ENCODE peak calls at places on chromosomes 7 and 10, in five cellular contexts. Z, D, B, A and Q are unnamed samples.

GRCh38 chr10:4708123-4708759 is 117.8 kb upstream of the AKR1E2 start:
- DNase-seq in A (no peak), D (no peak), Z (peak; percentile 50), B (no peak), Q (no peak)

GRCh38 chr10:32112055-32112454 is 55.8 kb upstream of the KIF5B start:
- DNase-seq in D (no peak), Z (no peak), B (no peak), A (peak; percentile 62), Q (peak; percentile 92)

GRCh38 chr10:132724436-132724835 is 61.5 kb downstream of the NKX6-2 start:
- DNase-seq in B (peak; percentile 93), Z (no peak), A (no peak), D (no peak), Q (peak; percentile 96)

GRCh38 chr10:17643339-17643754 is 604 bp upstream of the STAM start:
- DNase-seq in B (no peak), D (peak; percentile 72), A (peak; percentile 83), Z (peak; percentile 85), Q (peak; percentile 82)

GRCh38 chr10:102627446-102628293 is 16.6 kb upstream of the TRIM8 start:
- DNase-seq in B (no peak), Z (no peak), D (peak; percentile 71), A (peak; percentile 88), Q (peak; percentile 74)

GRCh38 chr10:74081192-74081803 is 69.3 kb downstream of the AP3M1 start:
- DNase-seq in A (peak; percentile 75), Z (peak; percentile 53), D (peak; percentile 70), B (peak; percentile 55), Q (peak; percentile 55)

GRCh38 chr10:51700228-51700835 is 937 bp upstream of the CSTF2T start:
- DNase-seq in A (peak; percentile 76), D (no peak), B (no peak), Z (peak; percentile 65), Q (no peak)

GRCh38 chr10:84590794-84591193 is 262.4 kb downstream of the CCSER2 start:
- DNase-seq in B (no peak), A (no peak), Z (no peak), D (no peak), Q (no peak)

GRCh38 chr7:127930341-127931328 is 100.6 kb downstream of the LRRC4 start:
- DNase-seq in Z (no peak), B (no peak), D (no peak), A (no peak), Q (no peak)

GRCh38 chr7:46210467-46210866 is 289.4 kb upstream of the IGFBP3 start:
- DNase-seq in A (peak; percentile 23), D (no peak), Z (no peak), B (no peak), Q (peak; percentile 70)

GRCh38 chr10:79019441-79019840 is 49.3 kb upstream of the ZMIZ1 start:
- DNase-seq in Z (peak; percentile 17), B (no peak), D (no peak), A (no peak), Q (no peak)

GRCh38 chr10:25130911-25131310 is 43.9 kb upstream of the GPR158 start:
- DNase-seq in Z (no peak), D (no peak), A (peak; percentile 64), B (no peak), Q (peak; percentile 68)

DNA sequence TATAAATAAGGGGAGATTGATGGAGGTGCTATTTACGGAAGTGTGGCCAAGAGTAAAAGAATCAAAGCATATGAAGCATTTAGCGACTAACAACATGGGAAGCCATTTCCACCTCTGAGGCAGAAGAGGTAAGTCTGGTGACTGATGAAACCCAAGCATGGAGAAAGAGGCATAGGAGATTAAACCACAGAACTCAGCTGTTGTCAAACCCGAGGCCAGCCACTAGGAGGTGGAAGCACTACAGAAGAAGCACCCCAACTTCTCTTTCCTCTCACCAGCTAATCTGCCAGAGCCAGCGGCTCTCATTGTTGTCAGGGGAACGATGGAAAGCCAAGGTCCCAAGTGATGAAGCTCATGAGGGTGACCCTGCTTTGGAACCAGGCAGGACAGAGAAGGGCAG is 19.6 kb upstream of the CNTNAP2 start:
- DNase-seq in Z (no peak), D (peak; percentile 55), A (no peak), B (peak; percentile 17), Q (no peak)
- H3K4me3 ChIP-seq in Z (no peak overlapping the region), D (no peak overlapping the region), A (no peak overlapping the region), B (no peak overlapping the region), Q (no peak overlapping the region)

GRCh38 chr10:22593644-22594043 is 120.7 kb downstream of the PIP4K2A start:
- DNase-seq in D (no peak), A (no peak), Z (no peak), B (no peak), Q (no peak)
- TF ChIP-seq CTCF in D (no peak), A (no peak), Z (no peak), B (no peak), Q (no peak)

GRCh38 chr10:86671985-86672710 is 3.8 kb downstream of the LDB3 start:
- DNase-seq in Z (no peak), D (no peak), A (no peak), B (no peak), Q (peak; percentile 23)
- H3K4me3 ChIP-seq in Z (no peak overlapping the region), D (no peak overlapping the region), A (no peak overlapping the region), B (no peak overlapping the region), Q (no peak overlapping the region)

DNA sequence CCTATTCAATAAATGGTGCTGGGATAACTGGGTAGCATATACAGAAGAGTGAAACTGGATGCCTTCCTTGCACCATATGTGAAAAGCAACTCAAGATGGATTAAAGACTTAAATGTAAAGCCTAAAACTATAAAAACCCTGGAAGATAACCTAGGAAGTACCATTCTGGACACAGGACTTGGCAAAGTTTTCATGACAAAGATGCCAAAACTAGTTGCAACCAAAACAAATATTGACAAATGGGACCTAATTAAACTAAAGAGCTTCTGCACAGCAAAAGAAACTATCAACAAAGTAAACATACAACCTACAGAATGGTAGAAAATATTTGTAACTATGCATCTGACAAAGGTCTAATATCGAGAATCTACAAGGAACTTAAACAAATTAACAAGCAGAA is 129.1 kb upstream of the CTBP2 start:
- DNase-seq in D (no peak), Z (no peak), A (no peak), B (no peak), Q (no peak)
- TF ChIP-seq CTCF in D (no peak), Z (no peak), A (no peak), B (no peak), Q (no peak)

GRCh38 chr10:114661212-114661611 is 3.1 kb upstream of the ABLIM1 start:
- DNase-seq in Z (no peak), D (no peak), B (no peak), A (no peak), Q (no peak)
- H3K4me3 ChIP-seq in Z (no peak overlapping the region), D (no peak overlapping the region), B (no peak overlapping the region), A (no peak overlapping the region), Q (no peak overlapping the region)

DNA sequence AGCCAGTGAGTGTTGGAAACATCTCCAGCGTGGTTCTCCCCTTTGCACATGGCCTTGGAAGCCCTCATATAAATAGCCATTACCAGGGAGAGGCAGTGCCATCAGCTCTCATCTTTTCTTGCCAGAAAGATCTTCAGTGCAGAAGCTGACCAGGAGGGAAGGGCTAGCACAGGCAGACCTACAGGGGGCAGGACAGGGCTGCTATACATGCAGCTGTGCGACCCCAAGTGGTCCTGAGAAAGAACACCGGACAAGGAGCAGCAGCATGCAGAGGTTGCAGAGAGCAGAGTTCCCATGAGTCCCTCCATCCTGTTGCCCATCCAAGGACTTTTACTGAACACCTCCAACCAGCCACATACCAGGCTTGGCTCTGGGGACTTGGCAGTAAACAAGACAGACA is 17.1 kb downstream of the GRID1 start:
- DNase-seq in D (peak; percentile 70), B (no peak), Z (peak; percentile 65), A (peak; percentile 10), Q (no peak)
- TF ChIP-seq CTCF in D (peak; percentile 38), B (peak; percentile 26), Z (peak; percentile 81), A (peak; percentile 34), Q (no peak)

DNA sequence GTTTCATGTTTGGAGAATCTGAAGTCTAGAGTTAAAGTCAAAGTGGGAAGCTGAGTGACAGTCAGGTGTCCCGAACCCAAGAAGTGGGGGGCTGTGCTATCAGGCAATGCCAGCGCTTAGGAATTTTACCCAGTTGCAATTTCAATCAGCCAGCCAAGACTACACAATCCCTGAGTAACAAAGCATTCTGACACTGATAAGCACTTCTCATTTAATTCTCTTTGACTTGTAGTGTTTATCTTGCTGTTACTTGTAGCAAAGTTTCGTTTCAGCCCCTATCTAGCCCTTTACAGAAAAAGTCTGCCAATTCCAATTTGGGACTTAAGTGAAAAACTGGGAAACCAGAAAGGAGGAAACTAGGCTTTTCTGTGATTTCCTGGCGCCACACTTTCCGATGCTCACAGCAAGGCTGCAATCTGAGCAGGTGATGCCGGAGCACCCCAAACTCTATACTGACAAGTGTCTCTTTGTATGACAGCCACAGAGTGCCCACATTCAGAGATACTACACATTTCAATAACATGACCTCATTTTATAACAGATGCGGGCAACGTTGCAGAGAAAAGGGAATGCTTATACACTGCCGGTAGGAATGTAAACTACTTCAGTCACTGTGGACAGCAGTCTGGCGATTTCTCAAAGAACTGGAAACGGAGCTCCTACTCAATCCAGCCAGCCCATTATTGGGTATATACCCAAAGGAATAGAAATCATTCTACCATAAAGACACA is 61.0 kb downstream of the ITIH5 start:
- DNase-seq in Z (no peak), D (no peak), B (no peak), A (peak; percentile 11), Q (peak; percentile 12)
- H3K4me3 ChIP-seq in Z (no peak overlapping the region), D (no peak overlapping the region), B (no peak overlapping the region), A (no peak overlapping the region), Q (no peak overlapping the region)

DNA sequence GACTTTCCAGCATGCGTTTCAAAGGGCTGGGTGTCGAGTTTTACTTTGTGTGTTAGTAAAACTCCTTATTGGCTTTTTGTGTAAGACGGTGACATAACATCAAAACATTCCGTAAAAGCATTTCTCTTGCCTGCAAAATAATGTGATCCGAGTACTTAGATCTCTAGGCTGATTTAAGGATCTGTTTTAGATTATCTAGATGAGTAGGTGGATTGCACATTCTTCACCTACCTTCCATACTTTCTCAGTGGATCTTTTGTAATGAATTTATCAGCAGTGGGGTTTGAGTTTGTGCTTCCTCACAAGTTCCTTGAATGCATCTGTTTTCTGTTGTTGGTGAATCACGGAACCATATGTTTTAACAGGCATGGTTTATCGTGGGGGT is 7.6 kb downstream of the RABGEF1 start:
- DNase-seq in A (no peak), Z (no peak), D (no peak), B (no peak), Q (peak; percentile 84)
- TF ChIP-seq CTCF in A (no peak), Z (no peak), D (no peak), B (no peak), Q (no peak)